ENCODE peak calls at places on chromosomes 11 and 22, in five cellular contexts. K, V, Z, D and G are unnamed samples.

GRCh38 chr11:78622666-78623065 is 48.0 kb upstream of the NARS2 start:
- DNase-seq in D (no peak), Z (no peak), V (no peak), K (no peak), G (no peak)

GRCh38 chr11:26551186-26551801 is 20.8 kb downstream of the MUC15 start:
- DNase-seq in Z (no peak), D (peak; percentile 8), V (no peak), K (no peak), G (peak; percentile 15)

GRCh38 chr11:47551086-47551485 is 1.8 kb downstream of the CELF1 start:
- DNase-seq in K (no peak), V (peak; percentile 54), D (no peak), Z (no peak), G (no peak)

GRCh38 chr11:31645747-31646146 is 136.2 kb downstream of the ELP4 start:
- DNase-seq in K (no peak), V (no peak), Z (no peak), D (peak; percentile 34), G (no peak)

GRCh38 chr11:70206977-70207376 is 3.9 kb downstream of the FADD start:
- DNase-seq in K (no peak), Z (no peak), D (no peak), V (no peak), G (no peak)

GRCh38 chr22:26174280-26174679 is 5.0 kb downstream of the SEZ6L start:
- DNase-seq in D (no peak), K (no peak), Z (no peak), V (no peak), G (peak; percentile 96)

GRCh38 chr11:10381730-10382129 is 73.3 kb upstream of the AMPD3 start:
- DNase-seq in K (no peak), V (no peak), D (no peak), Z (no peak), G (no peak)

GRCh38 chr11:84830372-84830771 is 796.8 kb downstream of the DLG2 start:
- DNase-seq in D (no peak), Z (no peak), K (no peak), V (no peak), G (peak; percentile 12)

GRCh38 chr11:17739945-17740338 is 5.4 kb downstream of the KCNC1 start:
- DNase-seq in Z (no peak), K (no peak), V (no peak), D (no peak), G (no peak)

GRCh38 chr11:122394326-122394725 is 261.2 kb upstream of the UBASH3B start:
- DNase-seq in Z (no peak), V (no peak), K (no peak), D (no peak), G (no peak)

GRCh38 chr22:31075961-31076360 is 5.2 kb upstream of the SMTN start:
- DNase-seq in Z (no peak), D (peak; percentile 83), K (no peak), V (no peak), G (no peak)

GRCh38 chr11:24249921-24250320 is 246.9 kb upstream of the LUZP2 start:
- DNase-seq in D (no peak), K (no peak), Z (no peak), V (no peak), G (no peak)

GRCh38 chr11:121104223-121104831 is 3.3 kb downstream of the TECTA start:
- DNase-seq in V (no peak), K (no peak), D (no peak), Z (no peak), G (no peak)

GRCh38 chr11:67113231-67113721 is 5.8 kb upstream of the KDM2A start:
- DNase-seq in K (peak; percentile 33), V (peak; percentile 68), Z (no peak), D (no peak), G (no peak)

GRCh38 chr11:132424433-132424832 is 1054.0 kb downstream of the NTM start:
- DNase-seq in Z (no peak), V (no peak), D (no peak), K (no peak), G (no peak)

GRCh38 chr11:2588809-2589537 is 110.8 kb downstream of the KCNQ1OT1 start:
- DNase-seq in Z (no peak), V (no peak), D (no peak), K (peak; percentile 9), G (no peak)

GRCh38 chr11:48019230-48019584 is 38.8 kb downstream of the PTPRJ start:
- DNase-seq in Z (no peak), V (no peak), D (no peak), K (no peak), G (peak; percentile 91)

GRCh38 chr22:47228767-47229166 is 466.3 kb downstream of the TBC1D22A start:
- DNase-seq in Z (no peak), K (no peak), V (no peak), D (no peak), G (no peak)

GRCh38 chr11:7143908-7144307 is 55.1 kb downstream of the RBMXL2 start:
- DNase-seq in Z (no peak), K (no peak), V (no peak), D (no peak), G (peak; percentile 28)

GRCh38 chr22:39268645-39269044 is 23.9 kb upstream of the PDGFB start:
- DNase-seq in V (no peak), K (no peak), D (no peak), Z (no peak), G (peak; percentile 41)

GRCh38 chr11:69044111-69045013 is 4.4 kb upstream of the TPCN2 start:
- DNase-seq in V (no peak), Z (no peak), D (peak; percentile 27), K (peak; percentile 21), G (peak; percentile 82)

GRCh38 chr11:61157743-61158142 is 3.5 kb downstream of the VPS37C start:
- DNase-seq in Z (no peak), V (no peak), K (no peak), D (no peak), G (no peak)

GRCh38 chr22:23497016-23497885 is 82.8 kb downstream of the IGLL1 start:
- DNase-seq in V (no peak), Z (no peak), K (no peak), D (no peak), G (no peak)

GRCh38 chr11:132134322-132134721 is 763.9 kb downstream of the NTM start:
- DNase-seq in D (no peak), V (no peak), Z (no peak), K (no peak), G (no peak)

GRCh38 chr22:49566693-49567092 is 261.0 kb downstream of the BRD1 start:
- DNase-seq in Z (no peak), D (no peak), K (no peak), V (no peak), G (no peak)

GRCh38 chr22:47374901-47375575 is 612.6 kb downstream of the TBC1D22A start:
- DNase-seq in K (no peak), V (no peak), Z (no peak), D (no peak), G (no peak)

GRCh38 chr11:43904737-43905515 is 24.3 kb downstream of the ALKBH3 start:
- DNase-seq in V (no peak), D (no peak), Z (no peak), K (no peak), G (no peak)

GRCh38 chr11:15446315-15446714 is 331.6 kb downstream of the INSC start:
- DNase-seq in K (no peak), V (no peak), D (no peak), Z (no peak), G (no peak)